ENCODE peak calls at places on chromosome 3, in eight cellular contexts. J, B, L, Z, P, E, V and X are unnamed samples.

GRCh38 chr3:134334231-134334900 is 39.9 kb downstream of the AMOTL2 start:
- DNase-seq in J (no peak), B (no peak), L (peak; percentile 47), Z (no peak), P (no peak), E (no peak), V (peak; percentile 0), X (no peak)

GRCh38 chr3:160384639-160385312 is 14.2 kb downstream of the IFT80 start:
- DNase-seq in J (no peak), B (no peak), L (no peak), Z (no peak), P (no peak), E (no peak), V (no peak), X (no peak)

GRCh38 chr3:65871305-65872141 is 167.2 kb downstream of the MAGI1 start:
- DNase-seq in J (peak; percentile 64), B (no peak), L (peak; percentile 26), Z (no peak), P (no peak), E (no peak), V (no peak), X (no peak)

GRCh38 chr3:157201648-157202278 is 41.8 kb upstream of the CCNL1 start:
- DNase-seq in J (no peak), B (no peak), L (peak; percentile 40), Z (peak; percentile 57), P (no peak), E (peak; percentile 63), V (peak; percentile 68), X (no peak)

GRCh38 chr3:135081451-135082434 is 286.7 kb downstream of the EPHB1 start:
- DNase-seq in J (no peak), B (no peak), L (no peak), Z (no peak), P (no peak), E (no peak), V (no peak), X (no peak)

GRCh38 chr3:43737001-43737440 is 46.3 kb downstream of the ABHD5 start:
- DNase-seq in J (no peak), B (no peak), L (no peak), Z (no peak), P (no peak), E (no peak), V (no peak), X (no peak)

GRCh38 chr3:47421741-47422649 is 41.2 kb downstream of the PTPN23 start:
- DNase-seq in J (no peak), B (no peak), L (no peak), Z (peak; percentile 47), P (no peak), E (peak; percentile 61), V (no peak), X (peak; percentile 43)

GRCh38 chr3:119497824-119498187 is 541 bp upstream of the TIMMDC1 start:
- DNase-seq in J (no peak), B (no peak), L (peak; percentile 21), Z (peak; percentile 22), P (no peak), E (peak; percentile 35), V (no peak), X (peak; percentile 12)

GRCh38 chr3:48564667-48565066 is 1.1 kb upstream of the UCN2 start:
- DNase-seq in J (no peak), B (no peak), L (no peak), Z (no peak), P (no peak), E (no peak), V (no peak), X (no peak)

GRCh38 chr3:111801697-111802655 is 57.1 kb upstream of the PHLDB2 start:
- DNase-seq in J (no peak), B (no peak), L (peak; percentile 89), Z (no peak), P (peak; percentile 21), E (no peak), V (peak; percentile 98), X (no peak)

GRCh38 chr3:165464736-165465135 is 268.6 kb upstream of the SLITRK3 start:
- DNase-seq in J (no peak), B (no peak), L (peak; percentile 88), Z (no peak), P (peak; percentile 44), E (no peak), V (no peak), X (no peak)

GRCh38 chr3:16595778-16596177 is 9.4 kb downstream of the DAZL start:
- DNase-seq in J (no peak), B (no peak), L (no peak), Z (no peak), P (no peak), E (no peak), V (no peak), X (no peak)

GRCh38 chr3:36738701-36739100 is 25.7 kb downstream of the DCLK3 start:
- DNase-seq in J (no peak), B (no peak), L (no peak), Z (no peak), P (no peak), E (no peak), V (no peak), X (no peak)

GRCh38 chr3:124206225-124206624 is 214.3 kb upstream of the ROPN1 start:
- DNase-seq in J (no peak), B (no peak), L (no peak), Z (no peak), P (no peak), E (no peak), V (no peak), X (no peak)

GRCh38 chr3:108780235-108780634 is 23.0 kb upstream of the RETNLB start:
- DNase-seq in J (no peak), B (no peak), L (no peak), Z (no peak), P (no peak), E (no peak), V (no peak), X (peak; percentile 75)

GRCh38 chr3:193347507-193348501 is 30.7 kb downstream of the ATP13A5 start:
- DNase-seq in J (no peak), B (no peak), L (no peak), Z (no peak), P (no peak), E (no peak), V (no peak), X (no peak)

GRCh38 chr3:140465988-140466387 is 211.9 kb upstream of the TRIM42 start:
- DNase-seq in J (no peak), B (no peak), L (no peak), Z (no peak), P (no peak), E (no peak), V (no peak), X (no peak)

GRCh38 chr3:13416002-13416793 is 3.9 kb downstream of the NUP210 start:
- DNase-seq in J (no peak), B (no peak), L (no peak), Z (no peak), P (no peak), E (peak; percentile 38), V (no peak), X (peak; percentile 65)
- TF ChIP-seq CTCF in J (no peak), B (peak; percentile 60), L (no peak), Z (peak; percentile 17), P (no peak), E (peak; percentile 40), V (peak; percentile 45), X (peak; percentile 59)

DNA sequence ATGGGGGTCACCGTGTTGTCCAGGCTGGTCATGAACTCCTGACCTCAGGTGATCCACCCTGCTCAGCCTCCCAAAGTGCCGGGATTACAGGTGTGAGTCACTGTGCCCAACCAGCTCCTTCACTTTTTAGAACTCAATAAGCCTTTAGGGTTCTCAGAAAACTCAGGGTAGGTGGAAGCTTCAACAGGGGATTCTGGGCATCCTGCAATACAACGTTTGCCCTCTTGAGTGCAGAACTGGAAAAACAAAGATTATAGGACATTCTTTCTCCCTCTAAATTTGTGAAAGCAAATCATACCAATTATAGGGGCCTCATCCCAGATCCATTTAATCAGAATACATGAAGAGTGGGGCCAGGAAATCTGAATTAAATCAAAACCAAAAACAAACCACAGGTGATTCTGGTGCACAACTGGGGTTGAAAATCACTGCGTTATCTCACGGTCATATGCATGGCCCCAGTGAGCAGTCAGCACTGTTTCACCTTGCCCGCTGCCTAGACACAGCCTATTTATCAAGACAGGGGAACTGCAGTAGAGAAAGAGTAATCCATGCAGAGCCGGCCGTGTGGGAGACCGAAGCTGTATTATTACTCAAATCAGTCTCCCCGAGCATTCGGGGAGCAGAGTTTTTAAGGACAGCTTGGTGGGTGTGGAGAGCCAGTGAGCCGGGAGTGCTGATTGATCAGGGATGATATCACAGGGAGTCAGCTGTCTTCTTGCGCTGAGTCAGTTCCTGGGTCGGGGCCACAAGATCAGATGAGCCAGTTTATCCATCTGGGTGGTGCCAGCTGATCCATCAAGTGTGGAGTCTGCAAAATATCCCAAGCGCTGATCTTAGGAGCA is 58.4 kb downstream of the TMEM44 start:
- DNase-seq in J (no peak), B (no peak), L (peak; percentile 83), Z (no peak), P (no peak), E (no peak), V (peak; percentile 66), X (no peak)
- TF ChIP-seq CTCF in J (no peak), B (no peak), L (peak; percentile 31), Z (no peak), P (peak; percentile 46), E (no peak), V (peak; percentile 49), X (no peak)

GRCh38 chr3:142154186-142154585 is 4.8 kb upstream of the TFDP2 start:
- DNase-seq in J (no peak), B (no peak), L (no peak), Z (no peak), P (no peak), E (no peak), V (no peak), X (no peak)
- TF ChIP-seq CTCF in J (no peak), B (no peak), L (no peak), Z (no peak), P (no peak), E (no peak), V (no peak), X (no peak)

GRCh38 chr3:31521468-31521867 is 11.3 kb upstream of the STT3B start:
- DNase-seq in J (no peak), B (no peak), L (no peak), Z (no peak), P (no peak), E (peak; percentile 20), V (no peak), X (no peak)

GRCh38 chr3:31523543-31523942 is 9.2 kb upstream of the STT3B start:
- DNase-seq in J (no peak), B (no peak), L (no peak), Z (no peak), P (no peak), E (no peak), V (no peak), X (no peak)

GRCh38 chr3:31516757-31517156 is 16.0 kb upstream of the STT3B start:
- DNase-seq in J (no peak), B (no peak), L (no peak), Z (no peak), P (no peak), E (no peak), V (no peak), X (no peak)

GRCh38 chr3:31525532-31525931 is 7.2 kb upstream of the STT3B start:
- DNase-seq in J (no peak), B (no peak), L (no peak), Z (no peak), P (no peak), E (no peak), V (no peak), X (no peak)

DNA sequence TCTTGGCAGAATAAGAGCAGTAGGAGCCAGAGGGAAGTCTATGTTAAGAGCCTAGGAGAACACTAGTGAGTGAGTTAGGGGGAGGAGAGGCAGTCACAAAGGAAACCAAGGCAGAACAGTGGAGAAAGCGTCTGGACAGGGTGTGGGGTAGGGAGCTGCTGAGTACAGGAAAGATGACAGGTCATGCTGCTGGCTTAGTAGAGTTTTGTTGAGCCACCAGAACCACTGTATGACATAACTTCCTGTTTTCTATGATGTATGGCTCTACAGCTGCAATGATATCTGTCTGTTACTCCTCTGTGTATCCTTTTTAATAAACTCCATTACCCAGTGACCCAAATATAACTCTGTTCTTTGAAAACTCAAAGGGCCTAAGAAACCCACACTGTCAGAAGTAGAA is 10.6 kb upstream of the STT3B start:
- DNase-seq in J (no peak), B (peak; percentile 21), L (no peak), Z (no peak), P (no peak), E (peak; percentile 90), V (no peak), X (peak; percentile 23)
- TF ChIP-seq CTCF in J (no peak), B (no peak), L (no peak), Z (no peak), P (no peak), E (no peak), V (no peak), X (no peak)